ENCODE peak calls at places on chromosomes 3 and 15, in five cellular contexts. E, W, J, M and I are unnamed samples.

GRCh38 chr15:80923668-80924067 is 66.0 kb downstream of the MESD start:
- DNase-seq in E (peak), W (no peak), J (no peak), M (no peak), I (no peak)

GRCh38 chr3:31157028-31157694 is 262.7 kb upstream of the GADL1 start:
- DNase-seq in W (no peak), E (peak), J (no peak), M (no peak), I (no peak)

GRCh38 chr15:92106691-92107090 is 253.2 kb downstream of the SLCO3A1 start:
- DNase-seq in M (no peak), W (no peak), J (no peak), E (no peak), I (no peak)

GRCh38 chr15:55587321-55588069 is 650 bp downstream of the PYGO1 start:
- DNase-seq in E (peak), M (peak), W (no peak), J (no peak), I (peak)

GRCh38 chr3:3665961-3666640 is 133.1 kb upstream of the LRRN1 start:
- DNase-seq in M (peak), E (no peak), W (no peak), J (no peak), I (no peak)

GRCh38 chr3:182078314-182078713 is 366.6 kb downstream of the SOX2 start:
- DNase-seq in E (no peak), W (no peak), J (no peak), M (no peak), I (no peak)

GRCh38 chr3:188348445-188349244 is 194.7 kb downstream of the LPP start:
- DNase-seq in E (peak), M (peak), W (no peak), J (peak), I (peak)

GRCh38 chr3:44114142-44114541 is 127.5 kb upstream of the TOPAZ1 start:
- DNase-seq in J (no peak), W (no peak), M (no peak), E (peak), I (peak)

GRCh38 chr15:48645558-48646330 is at the start of gene FBN1:
- DNase-seq in W (no peak), E (peak), M (peak), J (peak), I (peak)

GRCh38 chr3:16359331-16359730 is 94.3 kb downstream of the OXNAD1 start:
- DNase-seq in J (no peak), E (no peak), W (no peak), M (no peak), I (no peak)

GRCh38 chr3:9384141-9384828 is 13.1 kb upstream of the SETD5 start:
- DNase-seq in J (no peak), M (no peak), E (no peak), W (no peak), I (no peak)

GRCh38 chr3:156416846-156417581 is 137.9 kb downstream of the SSR3 start:
- DNase-seq in E (peak), W (no peak), M (no peak), J (no peak), I (no peak)

GRCh38 chr15:94177112-94177511 is 54.2 kb upstream of the MCTP2 start:
- DNase-seq in W (no peak), J (no peak), E (no peak), M (no peak), I (no peak)

GRCh38 chr3:30655187-30655812 is 48.9 kb downstream of the TGFBR2 start:
- DNase-seq in E (no peak), J (no peak), W (no peak), M (peak), I (no peak)

GRCh38 chr3:101567528-101568317 is 6.1 kb downstream of the TRMT10C start:
- DNase-seq in E (peak), J (no peak), W (no peak), M (no peak), I (no peak)

GRCh38 chr3:9066141-9066540 is 102.9 kb upstream of the RAD18 start:
- DNase-seq in M (no peak), W (no peak), J (no peak), E (no peak), I (no peak)

GRCh38 chr3:150905339-150905738 is at the start of gene MINDY4B:
- DNase-seq in J (no peak), M (no peak), E (no peak), W (no peak), I (no peak)

GRCh38 chr3:183644244-183644643 is 8.8 kb downstream of the KLHL24 start:
- DNase-seq in W (no peak), J (no peak), E (no peak), M (no peak), I (no peak)

GRCh38 chr15:80990955-80991354 is 1.3 kb upstream of the MESD start:
- DNase-seq in J (no peak), M (no peak), W (no peak), E (no peak), I (no peak)

GRCh38 chr15:42595641-42596240 is 20.3 kb downstream of the STARD9 start:
- DNase-seq in W (no peak), M (no peak), J (no peak), E (no peak), I (no peak)

GRCh38 chr15:99185731-99186130 is 63.6 kb downstream of the TTC23 start:
- DNase-seq in W (no peak), M (no peak), E (no peak), J (no peak), I (no peak)

GRCh38 chr3:71305246-71306206 is 278.0 kb downstream of the FOXP1 start:
- DNase-seq in W (no peak), M (no peak), J (peak), E (no peak), I (peak)

GRCh38 chr15:79065361-79065743 is 25.2 kb downstream of the RASGRF1 start:
- DNase-seq in W (no peak), J (no peak), E (no peak), M (no peak), I (no peak)

GRCh38 chr3:69848113-69848512 is 108.8 kb downstream of the MITF start:
- DNase-seq in J (no peak), W (no peak), M (no peak), E (no peak), I (no peak)

GRCh38 chr3:14375192-14375591 is 27.2 kb upstream of the SLC6A6 start:
- DNase-seq in E (no peak), M (no peak), W (no peak), J (no peak), I (no peak)

GRCh38 chr3:24100694-24101402 is 155.8 kb downstream of the NR1D2 start:
- DNase-seq in M (no peak), E (peak), W (no peak), J (no peak), I (no peak)

GRCh38 chr3:126517291-126517951 is at the start of gene UROC1:
- DNase-seq in J (peak), W (no peak), M (no peak), E (no peak), I (no peak)

GRCh38 chr3:197734667-197735318 is 1.9 kb downstream of the RUBCN start:
- DNase-seq in J (no peak), M (no peak), W (no peak), E (no peak), I (no peak)

GRCh38 chr3:171351676-171352075 is 108.5 kb downstream of the TNIK start:
- DNase-seq in E (peak), W (no peak), M (peak), J (no peak), I (no peak)

GRCh38 chr15:90701880-90702630 is 15.1 kb upstream of the BLM start:
- DNase-seq in J (peak), M (no peak), W (no peak), E (no peak), I (no peak)

GRCh38 chr3:27357665-27358258 is 11.4 kb downstream of the NEK10 start:
- DNase-seq in M (peak), J (peak), E (peak), W (peak), I (peak)

GRCh38 chr3:64464955-64465354 is 222.8 kb downstream of the ADAMTS9 start:
- DNase-seq in E (no peak), W (no peak), M (no peak), J (no peak), I (no peak)

GRCh38 chr3:156093966-156094365 is 26.4 kb upstream of the KCNAB1 start:
- DNase-seq in J (no peak), W (no peak), M (no peak), E (no peak), I (no peak)

GRCh38 chr3:33187368-33187634 is 31.3 kb downstream of the SUSD5 start:
- DNase-seq in E (no peak), J (no peak), M (peak), W (no peak), I (no peak)

GRCh38 chr3:68249265-68249664 is 594.9 kb upstream of the SUCLG2 start:
- DNase-seq in E (no peak), M (no peak), J (no peak), W (no peak), I (no peak)